ENCODE peak calls at places on chromosomes 12 and 14, in five cellular contexts. One of them, this sample, is unnamed.

GRCh38 chr12:114476159-114476558 is 70.2 kb upstream of the TBX5 start:
- DNase-seq in uterus: no peak
- DNase-seq in tibial artery: no peak
- DNase-seq in BJ: no peak
- DNase-seq in fibroblast of mammary gland: peak
- DNase-seq in this sample: peak

GRCh38 chr12:77845831-77846230 is 15.1 kb downstream of the NAV3 start:
- DNase-seq in BJ: no peak
- DNase-seq in fibroblast of mammary gland: peak
- DNase-seq in uterus: no peak
- DNase-seq in tibial artery: no peak
- DNase-seq in this sample: peak

GRCh38 chr14:103296007-103296406 is 38.0 kb upstream of the EIF5 start:
- DNase-seq in uterus: no peak
- DNase-seq in fibroblast of mammary gland: peak
- DNase-seq in BJ: peak
- DNase-seq in tibial artery: no peak
- DNase-seq in this sample: peak

GRCh38 chr12:104370989-104371870 is 67.7 kb downstream of the EID3 start:
- DNase-seq in uterus: no peak
- DNase-seq in BJ: no peak
- DNase-seq in tibial artery: no peak
- DNase-seq in fibroblast of mammary gland: peak
- DNase-seq in this sample: peak

GRCh38 chr12:15116983-15117382 is 104.2 kb downstream of the RERG start:
- DNase-seq in BJ: no peak
- DNase-seq in fibroblast of mammary gland: no peak
- DNase-seq in uterus: no peak
- DNase-seq in tibial artery: no peak
- DNase-seq in this sample: no peak

GRCh38 chr14:55440385-55440784 is at the start of gene TBPL2:
- DNase-seq in uterus: no peak
- DNase-seq in BJ: no peak
- DNase-seq in tibial artery: no peak
- DNase-seq in fibroblast of mammary gland: no peak
- DNase-seq in this sample: no peak

GRCh38 chr12:56487448-56488040 is 417 bp downstream of the GLS2 start:
- DNase-seq in tibial artery: peak
- DNase-seq in uterus: peak
- DNase-seq in fibroblast of mammary gland: peak
- DNase-seq in BJ: no peak
- DNase-seq in this sample: peak

GRCh38 chr12:120234643-120235368 is 30.7 kb downstream of the PXN start:
- DNase-seq in tibial artery: peak
- DNase-seq in BJ: peak
- DNase-seq in fibroblast of mammary gland: peak
- DNase-seq in uterus: peak
- DNase-seq in this sample: peak

GRCh38 chr12:122130150-122130549 is 43.9 kb downstream of the IL31 start:
- DNase-seq in tibial artery: no peak
- DNase-seq in uterus: no peak
- DNase-seq in BJ: no peak
- DNase-seq in fibroblast of mammary gland: peak
- DNase-seq in this sample: peak

GRCh38 chr12:2693204-2693860 is 101.4 kb upstream of the FKBP4 start:
- DNase-seq in fibroblast of mammary gland: no peak
- DNase-seq in BJ: no peak
- DNase-seq in tibial artery: no peak
- DNase-seq in uterus: no peak
- DNase-seq in this sample: no peak

GRCh38 chr14:82689948-82690347 is 1156.3 kb upstream of the SEL1L start:
- DNase-seq in tibial artery: no peak
- DNase-seq in fibroblast of mammary gland: no peak
- DNase-seq in BJ: no peak
- DNase-seq in uterus: no peak
- DNase-seq in this sample: no peak

GRCh38 chr12:122934722-122935121 is 31.5 kb downstream of the ABCB9 start:
- DNase-seq in BJ: no peak
- DNase-seq in tibial artery: no peak
- DNase-seq in fibroblast of mammary gland: no peak
- DNase-seq in uterus: no peak
- DNase-seq in this sample: no peak

GRCh38 chr12:120938496-120938895 is 34.3 kb upstream of the SPPL3 start:
- DNase-seq in uterus: no peak
- DNase-seq in BJ: no peak
- DNase-seq in fibroblast of mammary gland: no peak
- DNase-seq in tibial artery: no peak
- DNase-seq in this sample: no peak

GRCh38 chr14:79749051-79749450 is 462.3 kb downstream of the DIO2 start:
- DNase-seq in fibroblast of mammary gland: no peak
- DNase-seq in BJ: no peak
- DNase-seq in tibial artery: no peak
- DNase-seq in uterus: no peak
- DNase-seq in this sample: no peak

GRCh38 chr12:124737040-124737419 is 126.6 kb downstream of the SCARB1 start:
- DNase-seq in tibial artery: no peak
- DNase-seq in fibroblast of mammary gland: peak
- DNase-seq in uterus: no peak
- DNase-seq in BJ: no peak
- DNase-seq in this sample: no peak

GRCh38 chr12:25884024-25884919 is 74.2 kb upstream of the RASSF8 start:
- DNase-seq in BJ: no peak
- DNase-seq in uterus: no peak
- DNase-seq in tibial artery: no peak
- DNase-seq in fibroblast of mammary gland: no peak
- DNase-seq in this sample: no peak

GRCh38 chr12:25882266-25882665 is 76.2 kb upstream of the RASSF8 start:
- DNase-seq in uterus: no peak
- DNase-seq in tibial artery: no peak
- DNase-seq in fibroblast of mammary gland: no peak
- DNase-seq in BJ: no peak
- DNase-seq in this sample: no peak

GRCh38 chr12:25887367-25887766 is 71.1 kb upstream of the RASSF8 start:
- DNase-seq in tibial artery: no peak
- DNase-seq in fibroblast of mammary gland: no peak
- DNase-seq in uterus: no peak
- DNase-seq in BJ: no peak
- DNase-seq in this sample: no peak

GRCh38 chr12:25883026-25883928 is 75.2 kb upstream of the RASSF8 start:
- DNase-seq in fibroblast of mammary gland: no peak
- DNase-seq in uterus: no peak
- DNase-seq in tibial artery: no peak
- DNase-seq in BJ: no peak
- DNase-seq in this sample: no peak

GRCh38 chr12:25884920-25885234 is 73.6 kb upstream of the RASSF8 start:
- DNase-seq in uterus: no peak
- DNase-seq in BJ: no peak
- DNase-seq in tibial artery: no peak
- DNase-seq in fibroblast of mammary gland: no peak
- DNase-seq in this sample: no peak
- H3K4me3 ChIP-seq in uterus: no peak
- H3K4me3 ChIP-seq in BJ: no peak
- H3K4me3 ChIP-seq in tibial artery: no peak
- H3K4me3 ChIP-seq in fibroblast of mammary gland: no peak
- H3K4me3 ChIP-seq in this sample: no peak

GRCh38 chr12:46404733-46405132 is 32.2 kb upstream of the SLC38A2 start:
- DNase-seq in BJ: no peak
- DNase-seq in fibroblast of mammary gland: no peak
- DNase-seq in tibial artery: no peak
- DNase-seq in uterus: no peak
- DNase-seq in this sample: no peak
- TF ChIP-seq CTCF in BJ: no peak
- TF ChIP-seq CTCF in fibroblast of mammary gland: no peak
- TF ChIP-seq CTCF in tibial artery: no peak
- TF ChIP-seq CTCF in uterus: no peak
- TF ChIP-seq CTCF in this sample: no peak

GRCh38 chr12:108825205-108825950 is 32.0 kb downstream of the SSH1 start:
- DNase-seq in uterus: no peak
- DNase-seq in tibial artery: no peak
- DNase-seq in BJ: no peak
- DNase-seq in fibroblast of mammary gland: peak
- DNase-seq in this sample: peak

GRCh38 chr12:108823804-108824203 is 33.6 kb downstream of the SSH1 start:
- DNase-seq in BJ: no peak
- DNase-seq in fibroblast of mammary gland: no peak
- DNase-seq in uterus: no peak
- DNase-seq in tibial artery: no peak
- DNase-seq in this sample: no peak

GRCh38 chr12:108826807-108827721 is 30.3 kb downstream of the SSH1 start:
- DNase-seq in fibroblast of mammary gland: peak
- DNase-seq in BJ: no peak
- DNase-seq in tibial artery: no peak
- DNase-seq in uterus: no peak
- DNase-seq in this sample: peak

GRCh38 chr12:108827941-108828340 is 29.4 kb downstream of the SSH1 start:
- DNase-seq in tibial artery: no peak
- DNase-seq in BJ: no peak
- DNase-seq in uterus: no peak
- DNase-seq in fibroblast of mammary gland: no peak
- DNase-seq in this sample: peak

DNA sequence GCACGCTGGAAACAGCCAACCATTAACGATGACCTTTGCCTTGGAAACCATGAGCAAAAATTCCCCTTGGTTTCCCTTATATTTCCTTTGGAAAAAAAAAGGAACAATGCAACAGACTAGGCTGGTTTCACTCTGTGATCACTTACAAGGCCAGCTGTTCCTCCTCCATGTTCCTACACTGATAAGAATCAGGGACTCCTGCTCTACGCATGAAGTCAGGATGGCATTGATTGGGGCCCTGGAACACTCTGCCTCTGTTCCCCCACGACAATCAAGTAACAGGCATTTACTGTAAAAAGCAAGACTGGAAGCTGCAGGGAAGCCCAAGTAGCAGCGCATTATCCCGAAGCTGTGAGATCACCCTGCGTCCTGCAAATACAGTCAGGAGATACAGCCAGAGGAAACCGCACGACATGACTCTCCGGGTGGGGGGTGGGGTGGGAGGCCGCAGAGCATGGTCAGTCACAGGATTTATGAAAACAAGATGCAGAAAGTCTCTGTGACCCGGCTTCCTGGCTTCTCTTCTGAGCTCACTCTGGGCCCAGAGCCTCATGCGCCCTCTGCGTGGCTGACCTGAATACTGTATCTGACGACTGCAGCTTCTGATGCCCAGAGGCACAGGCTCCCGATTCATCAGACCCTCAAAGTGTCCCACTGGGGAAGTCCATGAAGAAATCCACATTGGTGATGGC is 31.1 kb downstream of the SSH1 start:
- DNase-seq in fibroblast of mammary gland: peak
- DNase-seq in tibial artery: peak
- DNase-seq in BJ: peak
- DNase-seq in uterus: peak
- DNase-seq in this sample: peak
- H3K4me3 ChIP-seq in fibroblast of mammary gland: peak
- H3K4me3 ChIP-seq in tibial artery: peak
- H3K4me3 ChIP-seq in BJ: peak
- H3K4me3 ChIP-seq in uterus: no peak
- H3K4me3 ChIP-seq in this sample: peak

GRCh38 chr12:117473856-117474255 is 112.4 kb upstream of the NOS1 start:
- DNase-seq in tibial artery: no peak
- DNase-seq in fibroblast of mammary gland: no peak
- DNase-seq in uterus: no peak
- DNase-seq in BJ: no peak
- DNase-seq in this sample: no peak

GRCh38 chr12:117472983-117473382 is 111.6 kb upstream of the NOS1 start:
- DNase-seq in fibroblast of mammary gland: no peak
- DNase-seq in BJ: no peak
- DNase-seq in uterus: no peak
- DNase-seq in tibial artery: no peak
- DNase-seq in this sample: no peak

GRCh38 chr12:117468016-117468415 is 106.6 kb upstream of the NOS1 start:
- DNase-seq in BJ: no peak
- DNase-seq in uterus: no peak
- DNase-seq in tibial artery: no peak
- DNase-seq in fibroblast of mammary gland: no peak
- DNase-seq in this sample: no peak

GRCh38 chr12:117469883-117470483 is 108.6 kb upstream of the NOS1 start:
- DNase-seq in tibial artery: no peak
- DNase-seq in uterus: no peak
- DNase-seq in BJ: no peak
- DNase-seq in fibroblast of mammary gland: no peak
- DNase-seq in this sample: no peak

DNA sequence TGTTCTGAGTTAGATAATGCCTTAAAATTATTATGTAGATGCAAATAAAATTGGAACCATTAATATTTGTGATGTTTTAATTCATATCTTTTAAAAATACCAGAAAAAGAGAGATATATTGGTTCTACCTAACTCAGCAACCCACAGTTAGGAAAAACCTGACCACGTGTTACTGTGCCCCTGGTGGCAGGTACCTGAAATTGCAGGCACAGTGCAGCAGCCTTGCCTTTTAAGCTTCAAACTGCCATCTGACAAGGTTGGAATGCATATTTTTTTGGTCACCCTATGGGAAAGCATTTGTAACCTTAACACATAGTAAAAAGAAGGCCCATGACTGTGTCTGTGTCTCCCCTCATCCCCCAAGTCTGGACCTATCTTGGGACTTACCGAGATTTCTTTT is 109.4 kb upstream of the NOS1 start:
- DNase-seq in BJ: no peak
- DNase-seq in fibroblast of mammary gland: no peak
- DNase-seq in uterus: no peak
- DNase-seq in tibial artery: no peak
- DNase-seq in this sample: no peak
- TF ChIP-seq CTCF in BJ: peak
- TF ChIP-seq CTCF in fibroblast of mammary gland: peak
- TF ChIP-seq CTCF in uterus: no peak
- TF ChIP-seq CTCF in tibial artery: no peak
- TF ChIP-seq CTCF in this sample: peak

This sample was measured in cardiac fibroblast.